ENCODE peak calls at places on chromosomes 13 and 19, in six cellular contexts. S is thoracic aorta; B is HAP-1; E is brain microvascular endothelial cell; Q is fibroblast of the aortic adventitia; G is CD8-positive, alpha-beta T cell. Y is an unnamed sample.

GRCh38 chr13:39688699-39689405 is 33.4 kb downstream of the COG6 start:
- DNase-seq in S (no peak), B (no peak), E (peak), Q (peak), G (no peak), Y (no peak)

GRCh38 chr13:105105471-105105870 is 1430.0 kb downstream of the EFNB2 start:
- DNase-seq in S (no peak), B (no peak), E (no peak), Q (no peak), G (no peak), Y (no peak)

GRCh38 chr19:23509686-23510450 is 114.6 kb upstream of the ZNF91 start:
- DNase-seq in S (no peak), B (no peak), E (no peak), Q (no peak), G (no peak), Y (no peak)

GRCh38 chr13:73224708-73225107 is 165.9 kb downstream of the KLF5 start:
- DNase-seq in S (no peak), B (no peak), E (no peak), Q (peak), G (no peak), Y (no peak)

GRCh38 chr13:29943301-29944085 is 93.1 kb upstream of the UBL3 start:
- DNase-seq in S (no peak), B (peak), E (no peak), Q (no peak), G (no peak), Y (no peak)

GRCh38 chr19:543912-544608 is at the start of gene GZMM:
- DNase-seq in S (no peak), B (no peak), E (no peak), Q (no peak), G (peak), Y (no peak)

GRCh38 chr19:18093439-18094161 is 4.0 kb upstream of the MAST3 start:
- DNase-seq in S (no peak), B (no peak), E (peak), Q (peak), G (no peak), Y (no peak)

GRCh38 chr13:111388851-111389500 is 68.5 kb downstream of the TEX29 start:
- DNase-seq in S (no peak), B (no peak), E (no peak), Q (no peak), G (peak), Y (no peak)

GRCh38 chr13:51822106-51822840 is 18.3 kb upstream of the DHRS12 start:
- DNase-seq in S (no peak), B (no peak), E (no peak), Q (no peak), G (no peak), Y (no peak)

GRCh38 chr19:30047355-30047895 is 105.4 kb downstream of the URI1 start:
- DNase-seq in S (no peak), B (no peak), E (no peak), Q (no peak), G (no peak), Y (no peak)

GRCh38 chr13:36712290-36712689 is 38.5 kb downstream of the SERTM1 start:
- DNase-seq in S (no peak), B (no peak), E (no peak), Q (no peak), G (no peak), Y (no peak)

GRCh38 chr13:92842145-92842544 is 384.5 kb upstream of the GPC6 start:
- DNase-seq in S (no peak), B (no peak), E (peak), Q (peak), G (no peak), Y (peak)

GRCh38 chr13:44686478-44687071 is 110.4 kb upstream of the TSC22D1 start:
- DNase-seq in S (no peak), B (no peak), E (no peak), Q (no peak), G (no peak), Y (no peak)

GRCh38 chr19:16015805-16016173 is 60.5 kb upstream of the TPM4 start:
- DNase-seq in S (no peak), B (no peak), E (no peak), Q (no peak), G (no peak), Y (no peak)

GRCh38 chr19:48750771-48751504 is 1.5 kb downstream of the FUT1 start:
- DNase-seq in S (no peak), B (no peak), E (no peak), Q (no peak), G (no peak), Y (no peak)

GRCh38 chr19:2978467-2978767 is 1.1 kb downstream of the TLE6 start:
- DNase-seq in S (no peak), B (no peak), E (no peak), Q (no peak), G (no peak), Y (no peak)

DNA sequence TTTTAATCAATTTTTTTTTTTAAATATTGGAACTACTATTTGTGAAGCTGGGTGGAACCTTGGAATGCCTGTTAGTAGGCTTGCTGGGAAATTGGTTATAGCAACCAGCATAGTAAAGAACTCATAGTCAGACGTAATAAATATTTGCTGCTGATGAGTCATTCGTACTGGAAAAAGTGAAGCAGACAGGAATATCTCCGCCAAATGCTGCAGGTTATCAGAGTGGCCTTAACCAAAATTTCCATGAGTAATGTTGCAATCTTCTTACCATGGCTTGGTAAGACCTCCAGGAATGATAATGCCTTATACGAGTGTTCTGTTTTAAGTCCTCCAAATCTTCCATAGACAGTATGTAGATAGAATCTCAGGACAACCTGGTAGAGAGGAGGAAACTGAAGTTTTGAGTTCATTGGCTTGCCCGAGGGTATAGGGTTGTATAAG is 34.2 kb downstream of the MBNL2 start:
- DNase-seq in S (no peak), B (no peak), E (peak), Q (peak), G (no peak), Y (no peak)
- H3K4me3 ChIP-seq in S (peak), B (no peak), E (no peak), Q (no peak), G (no peak), Y (no peak)

GRCh38 chr19:49854861-49855263 is 3.9 kb downstream of the PTOV1 start:
- DNase-seq in S (no peak), B (no peak), E (no peak), Q (no peak), G (no peak), Y (no peak)

GRCh38 chr19:49851456-49852259 is 699 bp downstream of the PTOV1 start:
- DNase-seq in S (no peak), B (peak), E (no peak), Q (no peak), G (no peak), Y (no peak)

GRCh38 chr19:49850487-49851342 is at the start of gene PTOV1:
- DNase-seq in S (peak), B (peak), E (peak), Q (peak), G (peak), Y (peak)

GRCh38 chr19:49853852-49854849 is 3.2 kb downstream of the PTOV1 start:
- DNase-seq in S (no peak), B (no peak), E (no peak), Q (no peak), G (no peak), Y (no peak)

GRCh38 chr19:49852631-49853126 is 1.7 kb downstream of the PTOV1 start:
- DNase-seq in S (no peak), B (no peak), E (no peak), Q (no peak), G (no peak), Y (no peak)
- H3K4me3 ChIP-seq in S (peak), B (peak), E (peak), Q (peak), G (no peak), Y (peak)

GRCh38 chr19:38375098-38375493 is 725 bp downstream of the PSMD8 start:
- DNase-seq in S (no peak), B (no peak), E (no peak), Q (no peak), G (no peak), Y (no peak)

GRCh38 chr19:38375748-38376147 is 1.4 kb downstream of the PSMD8 start:
- DNase-seq in S (no peak), B (no peak), E (no peak), Q (peak), G (no peak), Y (no peak)

GRCh38 chr19:38374332-38375097 is at the start of gene PSMD8:
- DNase-seq in S (peak), B (peak), E (peak), Q (peak), G (peak), Y (peak)

GRCh38 chr19:38377052-38377451 is 2.7 kb downstream of the PSMD8 start:
- DNase-seq in S (no peak), B (no peak), E (no peak), Q (no peak), G (no peak), Y (no peak)

DNA sequence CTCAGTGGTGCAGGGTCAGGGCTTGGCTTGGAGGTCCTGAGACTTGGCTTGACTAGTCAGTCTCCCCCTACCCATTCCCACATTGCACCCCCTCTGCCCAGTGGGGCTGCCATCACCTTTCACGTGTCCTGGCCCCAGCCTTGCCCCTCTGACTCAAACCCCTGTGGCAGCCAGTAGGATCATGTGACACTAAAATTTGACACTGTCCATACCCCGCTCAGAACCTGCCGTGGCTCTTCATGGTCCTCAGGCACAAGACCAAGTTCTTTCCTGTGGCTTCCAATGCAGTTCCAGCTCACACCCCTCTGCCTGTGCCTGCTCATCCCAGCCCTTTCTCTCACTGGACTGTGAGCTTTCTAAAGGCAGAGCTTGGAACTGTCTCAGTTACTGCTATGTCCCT is 2.2 kb downstream of the PSMD8 start:
- DNase-seq in S (no peak), B (no peak), E (no peak), Q (no peak), G (no peak), Y (no peak)
- H3K4me3 ChIP-seq in S (no peak), B (peak), E (no peak), Q (peak), G (no peak), Y (peak)

GRCh38 chr13:108495686-108496363 is 133.6 kb upstream of the MYO16 start:
- DNase-seq in S (no peak), B (no peak), E (peak), Q (no peak), G (no peak), Y (no peak)

GRCh38 chr13:108494991-108495661 is 134.3 kb upstream of the MYO16 start:
- DNase-seq in S (no peak), B (no peak), E (peak), Q (no peak), G (no peak), Y (no peak)

DNA sequence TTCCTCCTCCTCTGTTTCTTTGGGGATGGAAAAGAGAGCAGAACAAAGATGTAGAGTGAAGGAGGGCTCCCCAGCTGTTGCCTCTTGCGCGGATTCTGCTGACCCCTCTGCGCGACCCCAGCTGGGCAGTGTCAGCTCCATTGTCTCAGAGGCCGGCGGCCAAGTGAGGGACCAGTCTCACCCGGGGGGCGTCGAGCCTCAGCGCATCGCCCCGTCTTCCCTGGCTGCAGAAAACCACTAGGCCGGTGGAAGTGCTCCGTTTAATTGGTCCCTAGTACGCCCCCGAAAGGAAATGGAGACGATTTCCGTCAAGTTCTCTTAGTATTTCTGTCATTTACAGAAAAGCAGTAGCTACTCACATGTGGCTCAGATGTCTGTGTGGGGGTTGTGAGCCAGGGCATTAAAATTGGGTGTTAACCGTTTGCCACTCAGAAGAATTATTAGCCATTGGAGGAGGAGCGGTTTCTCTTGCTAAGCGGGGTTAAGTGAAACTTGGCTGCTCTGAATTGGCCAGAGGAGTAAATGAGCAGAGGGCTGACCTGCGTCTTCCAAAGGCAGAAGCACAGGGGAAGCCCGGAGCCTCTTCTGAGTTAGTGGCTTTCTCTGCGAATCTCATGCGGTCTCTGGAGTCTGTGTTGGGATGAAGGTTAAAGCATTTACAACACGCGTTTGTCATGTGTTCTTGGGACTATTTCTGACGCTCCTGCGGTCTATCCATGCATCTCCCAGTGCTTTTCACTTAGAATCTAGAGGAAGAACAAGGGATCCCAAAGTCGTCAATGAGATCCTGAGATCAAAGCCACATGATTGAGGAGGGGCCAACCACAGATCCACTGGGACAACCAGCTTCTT is 132.8 kb upstream of the MYO16 start:
- DNase-seq in S (no peak), B (no peak), E (no peak), Q (no peak), G (no peak), Y (no peak)
- H3K4me3 ChIP-seq in S (peak), B (no peak), E (peak), Q (no peak), G (peak), Y (peak)

GRCh38 chr19:40619333-40620160 is 18.4 kb downstream of the LTBP4 start:
- DNase-seq in S (no peak), B (no peak), E (no peak), Q (no peak), G (no peak), Y (no peak)
- H3K4me3 ChIP-seq in S (no peak), B (no peak), E (no peak), Q (no peak), G (no peak), Y (no peak)

GRCh38 chr19:35959040-35959967 is 23.1 kb downstream of the LRFN3 start:
- DNase-seq in S (no peak), B (no peak), E (no peak), Q (no peak), G (peak), Y (no peak)
- H3K4me3 ChIP-seq in S (peak), B (no peak), E (no peak), Q (no peak), G (peak), Y (no peak)

Y was measured in skeletal muscle cell.